ENCODE peak calls at places on chromosome 2, in five cellular contexts. C is neuronal stem cell, G is upper lobe of left lung, B is hepatocyte, I is heart left ventricle. J is an unnamed sample.

GRCh38 chr2:184945306-184945705 is 347.0 kb downstream of the ZNF804A start:
- DNase-seq in G (no peak), B (no peak), I (no peak), C (peak; percentile 52), J (no peak)

GRCh38 chr2:10873790-10874437 is 37.8 kb upstream of the KCNF1 start:
- DNase-seq in I (peak; percentile 71), G (no peak), B (no peak), C (no peak), J (no peak)

GRCh38 chr2:100192825-100193224 is 50.4 kb upstream of the AFF3 start:
- DNase-seq in G (no peak), I (no peak), C (no peak), B (no peak), J (no peak)

GRCh38 chr2:96683307-96683706 is 40.7 kb downstream of the FER1L5 start:
- DNase-seq in B (no peak), C (no peak), G (no peak), I (peak; percentile 15), J (no peak)

GRCh38 chr2:222714361-222715256 is 43.2 kb downstream of the MOGAT1 start:
- DNase-seq in B (peak; percentile 37), C (no peak), I (no peak), G (no peak), J (no peak)

GRCh38 chr2:68912732-68913131 is 40.0 kb downstream of the GKN2 start:
- DNase-seq in I (no peak), C (no peak), G (peak; percentile 34), B (no peak), J (no peak)

GRCh38 chr2:21220930-21221329 is 97.2 kb downstream of the TDRD15 start:
- DNase-seq in B (no peak), C (no peak), I (no peak), G (no peak), J (no peak)

GRCh38 chr2:136113767-136114070 is 4.2 kb downstream of the CXCR4 start:
- DNase-seq in I (no peak), C (no peak), G (no peak), B (no peak), J (no peak)

GRCh38 chr2:48695991-48696390 is 59.5 kb downstream of the LHCGR start:
- DNase-seq in G (no peak), B (no peak), I (no peak), C (no peak), J (no peak)

GRCh38 chr2:48694143-48694542 is 61.4 kb downstream of the LHCGR start:
- DNase-seq in B (no peak), G (no peak), C (peak; percentile 14), I (no peak), J (no peak)

GRCh38 chr2:48692292-48692691 is 63.2 kb downstream of the LHCGR start:
- DNase-seq in B (no peak), G (no peak), C (no peak), I (no peak), J (no peak)

GRCh38 chr2:48693066-48693465 is 62.5 kb downstream of the LHCGR start:
- DNase-seq in B (no peak), I (no peak), C (no peak), G (no peak), J (no peak)

GRCh38 chr2:48693645-48694044 is 61.9 kb downstream of the LHCGR start:
- DNase-seq in G (no peak), C (no peak), B (no peak), I (no peak), J (no peak)
- H3K4me1 ChIP-seq in G (no peaks in the 10 kb centered on the region), C (peaks cover 6% of the 10 kb centered on the region), B (peaks cover 13% of the 10 kb centered on the region), I (no peaks in the 10 kb centered on the region), J (no peaks in the 10 kb centered on the region)

GRCh38 chr2:111883661-111884591 is at the start of gene ANAPC1:
- DNase-seq in I (peak; percentile 90), C (peak; percentile 77), G (peak; percentile 88), B (peak; percentile 94), J (peak; percentile 63)
- H3K4me3 ChIP-seq in I (peak within 1 kb of the TSS; percentile 97), C (peak within 1 kb of the TSS; percentile 69), G (peak within 1 kb of the TSS; percentile 98), B (peak within 1 kb of the TSS; percentile 96), J (peak within 1 kb of the TSS; percentile 98)

GRCh38 chr2:190537765-190538164 is 3.2 kb upstream of the NEMP2 start:
- DNase-seq in G (no peak), I (no peak), B (no peak), C (no peak), J (no peak)

GRCh38 chr2:190535119-190535439 is 557 bp upstream of the NEMP2 start:
- DNase-seq in G (no peak), B (no peak), I (no peak), C (no peak), J (no peak)

GRCh38 chr2:190534310-190535118 is at the start of gene NEMP2:
- DNase-seq in G (peak; percentile 84), B (peak; percentile 87), I (peak; percentile 92), C (peak; percentile 83), J (peak; percentile 63)

GRCh38 chr2:190533968-190534309 is 583 bp downstream of the NEMP2 start:
- DNase-seq in C (no peak), I (no peak), B (peak; percentile 43), G (peak; percentile 35), J (peak; percentile 32)

GRCh38 chr2:190535586-190535985 is 1.1 kb upstream of the NEMP2 start:
- DNase-seq in B (no peak), C (no peak), I (no peak), G (no peak), J (no peak)
- H3K9me3 ChIP-seq in B (peaks cover 12% of the 10 kb centered on the region), C (peaks cover 24% of the 10 kb centered on the region), I (peaks cover 10% of the 10 kb centered on the region), G (peaks cover 16% of the 10 kb centered on the region), J (peaks cover 2% of the 10 kb centered on the region)

DNA sequence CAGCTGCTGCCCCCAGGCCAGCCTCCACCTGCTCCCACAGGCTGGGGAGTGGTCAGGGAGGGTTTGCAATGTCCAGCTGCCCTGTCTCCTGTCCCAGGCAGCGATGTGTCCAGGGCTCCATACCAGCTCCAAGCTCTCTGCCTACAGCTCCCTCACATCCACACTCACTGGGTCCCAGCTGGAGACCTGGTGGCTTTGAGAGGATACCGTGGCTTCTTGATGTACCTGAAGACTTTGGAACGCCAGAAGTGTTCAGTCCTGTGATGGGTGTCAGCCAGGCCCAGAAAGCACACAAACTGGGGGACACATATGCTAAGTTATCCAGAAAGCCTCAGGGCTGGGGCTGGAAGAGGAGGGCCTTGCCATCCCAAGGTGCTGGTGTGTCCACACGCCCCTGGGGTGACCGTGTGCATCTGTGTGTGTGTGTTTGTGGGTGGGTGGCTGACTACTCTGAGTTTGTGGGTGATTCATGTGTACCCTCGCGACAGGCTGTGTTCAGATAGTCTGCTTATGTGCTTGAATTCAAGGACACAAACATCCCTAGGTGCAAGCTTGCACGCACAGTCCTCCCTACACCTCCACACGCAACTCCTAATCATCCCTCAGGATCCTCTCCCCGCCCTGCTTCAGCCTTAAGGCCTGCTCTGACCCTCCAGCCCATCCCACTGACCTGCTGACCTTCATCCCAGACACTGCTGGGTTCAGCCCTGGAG is 33.3 kb downstream of the ZFP36L2 start:
- DNase-seq in G (no peak), C (no peak), I (no peak), B (peak; percentile 68), J (no peak)
- H3K4me1 ChIP-seq in G (peaks cover 25% of the 10 kb centered on the region), C (peaks cover 11% of the 10 kb centered on the region), I (no peaks in the 10 kb centered on the region), B (peaks cover 46% of the 10 kb centered on the region), J (peaks cover 59% of the 10 kb centered on the region)